ENCODE peak calls at places on chromosomes 1 and 21, in eight cellular contexts. H, T, U, Q, W, P, Y and J are unnamed samples.

GRCh38 chr1:24993871-24994270 is 63.8 kb upstream of the RUNX3 start:
- DNase-seq in T (no peak), U (no peak), Y (no peak), H (no peak), Q (no peak), P (no peak), W (no peak), J (no peak)

GRCh38 chr1:158153179-158153578 is 27.5 kb upstream of the CD1D start:
- DNase-seq in P (no peak), W (no peak), Y (no peak), T (no peak), Q (no peak), H (no peak), U (no peak), J (no peak)

GRCh38 chr1:6235302-6235680 is 473 bp downstream of the ICMT start:
- DNase-seq in T (no peak), H (peak; percentile 44), P (no peak), Y (no peak), W (no peak), U (no peak), Q (no peak), J (peak; percentile 45)

GRCh38 chr1:147177611-147178370 is 5.5 kb upstream of the PRKAB2 start:
- DNase-seq in T (peak; percentile 23), U (no peak), Q (no peak), W (no peak), Y (no peak), P (no peak), H (no peak), J (no peak)

GRCh38 chr1:248886237-248886895 is 19.7 kb upstream of the PGBD2 start:
- DNase-seq in W (no peak), P (no peak), T (no peak), H (no peak), U (no peak), Y (no peak), Q (no peak), J (peak; percentile 42)

GRCh38 chr1:212286437-212287131 is 1.4 kb downstream of the PPP2R5A start:
- DNase-seq in Y (peak; percentile 74), W (no peak), Q (peak; percentile 37), T (no peak), U (peak; percentile 44), P (no peak), H (no peak), J (peak; percentile 38)

GRCh38 chr21:31364265-31364945 is 20.3 kb upstream of the TIAM1 start:
- DNase-seq in T (no peak), W (no peak), H (no peak), U (no peak), Q (no peak), Y (no peak), P (no peak), J (no peak)

GRCh38 chr1:33317354-33317753 is 3.5 kb downstream of the A3GALT2 start:
- DNase-seq in U (no peak), Y (no peak), P (no peak), W (no peak), T (no peak), H (no peak), Q (no peak), J (no peak)

GRCh38 chr21:42310411-42311001 is 4.7 kb downstream of the TFF3 start:
- DNase-seq in H (no peak), Q (no peak), Y (no peak), P (no peak), T (no peak), U (no peak), W (no peak), J (no peak)

GRCh38 chr1:230408971-230409370 is 17.2 kb downstream of the PGBD5 start:
- DNase-seq in Q (no peak), W (no peak), P (no peak), U (no peak), Y (no peak), T (no peak), H (no peak), J (no peak)

GRCh38 chr1:1990222-1990621 is 13.4 kb downstream of the CFAP74 start:
- DNase-seq in U (no peak), Y (no peak), H (no peak), T (peak; percentile 44), W (no peak), P (no peak), Q (no peak), J (no peak)

GRCh38 chr1:10765734-10766478 is 30.5 kb downstream of the CASZ1 start:
- DNase-seq in U (no peak), T (no peak), H (peak; percentile 83), P (no peak), W (no peak), Y (no peak), Q (no peak), J (no peak)

GRCh38 chr1:110482662-110483307 is 31.8 kb downstream of the PROK1 start:
- DNase-seq in P (no peak), Y (no peak), H (no peak), Q (no peak), W (no peak), U (peak; percentile 23), T (no peak), J (no peak)

GRCh38 chr1:109620396-109620817 is 770 bp downstream of the AMPD2 start:
- DNase-seq in H (peak; percentile 49), W (no peak), U (peak; percentile 26), Q (no peak), T (peak; percentile 60), P (no peak), Y (peak; percentile 73), J (peak; percentile 62)

GRCh38 chr1:70360321-70360720 is 5.8 kb upstream of the ANKRD13C start:
- DNase-seq in W (no peak), U (no peak), Y (no peak), Q (no peak), H (peak; percentile 10), P (no peak), T (no peak), J (peak; percentile 56)

GRCh38 chr1:61742620-61743431 is 546 bp downstream of the PATJ start:
- DNase-seq in U (no peak), Y (peak; percentile 44), H (peak; percentile 54), Q (no peak), P (peak; percentile 37), T (peak; percentile 60), W (no peak), J (peak; percentile 54)

GRCh38 chr21:36509966-36510742 is 30.2 kb upstream of the CLDN14 start:
- DNase-seq in W (no peak), Y (no peak), U (no peak), P (no peak), T (no peak), H (peak; percentile 85), Q (peak; percentile 25), J (no peak)

GRCh38 chr1:48761986-48762385 is 14.7 kb downstream of the BEND5 start:
- DNase-seq in U (no peak), Q (no peak), T (peak; percentile 22), H (no peak), P (no peak), W (no peak), Y (no peak), J (no peak)

GRCh38 chr1:17520041-17520440 is 19.5 kb upstream of the ARHGEF10L start:
- DNase-seq in W (no peak), T (no peak), U (no peak), Q (no peak), Y (no peak), P (no peak), H (peak; percentile 64), J (no peak)

GRCh38 chr1:156103521-156103947 is 11.0 kb upstream of the LMNA start:
- DNase-seq in Q (no peak), H (no peak), Y (no peak), P (no peak), W (no peak), T (peak; percentile 76), U (no peak), J (no peak)